ENCODE peak calls at places on chromosomes 6 and 20, in four cellular contexts. One of them, this sample, is unnamed.

GRCh38 chr6:5435449-5435848 is 174.1 kb downstream of the FARS2 start:
- DNase-seq in activated T-helper 1 cell treated with anti-CD3 and anti-CD28 coated beads, Interleukin-12 subunit alpha, Interleukin-12 subunit beta, Interleukin-2, Interleukin-4 antibody, amounts not matched to agents 30 ng/mL and 10 ng/mL and 1 ng/mL, durations not matched to agents 14 hours and 24 hours and 36 hours: no peak
- DNase-seq in right atrium auricular region: no peak
- DNase-seq in lower lobe of right lung: no peak
- DNase-seq in this sample: no peak

GRCh38 chr20:62405108-62405980 is 1.7 kb downstream of the CABLES2 start:
- DNase-seq in activated T-helper 1 cell treated with anti-CD3 and anti-CD28 coated beads, Interleukin-12 subunit alpha, Interleukin-12 subunit beta, Interleukin-2, Interleukin-4 antibody, amounts not matched to agents 30 ng/mL and 10 ng/mL and 1 ng/mL, durations not matched to agents 14 hours and 24 hours and 36 hours: no peak
- DNase-seq in right atrium auricular region: peak; percentile 71
- DNase-seq in lower lobe of right lung: no peak
- DNase-seq in this sample: no peak

GRCh38 chr6:110221738-110222137 is 41.5 kb downstream of the CDC40 start:
- DNase-seq in activated T-helper 1 cell treated with anti-CD3 and anti-CD28 coated beads, Interleukin-12 subunit alpha, Interleukin-12 subunit beta, Interleukin-2, Interleukin-4 antibody, amounts not matched to agents 30 ng/mL and 10 ng/mL and 1 ng/mL, durations not matched to agents 14 hours and 24 hours and 36 hours: no peak
- DNase-seq in right atrium auricular region: no peak
- DNase-seq in lower lobe of right lung: no peak
- DNase-seq in this sample: no peak

GRCh38 chr6:72642435-72642834 is 20.6 kb downstream of the KCNQ5 start:
- DNase-seq in activated T-helper 1 cell treated with anti-CD3 and anti-CD28 coated beads, Interleukin-12 subunit alpha, Interleukin-12 subunit beta, Interleukin-2, Interleukin-4 antibody, amounts not matched to agents 30 ng/mL and 10 ng/mL and 1 ng/mL, durations not matched to agents 14 hours and 24 hours and 36 hours: no peak
- DNase-seq in right atrium auricular region: no peak
- DNase-seq in lower lobe of right lung: no peak
- DNase-seq in this sample: no peak

GRCh38 chr6:3987072-3987471 is 91.9 kb downstream of the FAM217A start:
- DNase-seq in activated T-helper 1 cell treated with anti-CD3 and anti-CD28 coated beads, Interleukin-12 subunit alpha, Interleukin-12 subunit beta, Interleukin-2, Interleukin-4 antibody, amounts not matched to agents 30 ng/mL and 10 ng/mL and 1 ng/mL, durations not matched to agents 14 hours and 24 hours and 36 hours: no peak
- DNase-seq in right atrium auricular region: no peak
- DNase-seq in lower lobe of right lung: no peak
- DNase-seq in this sample: no peak

GRCh38 chr6:17354700-17355403 is 38.5 kb upstream of the CAP2 start:
- DNase-seq in activated T-helper 1 cell treated with anti-CD3 and anti-CD28 coated beads, Interleukin-12 subunit alpha, Interleukin-12 subunit beta, Interleukin-2, Interleukin-4 antibody, amounts not matched to agents 30 ng/mL and 10 ng/mL and 1 ng/mL, durations not matched to agents 14 hours and 24 hours and 36 hours: no peak
- DNase-seq in right atrium auricular region: no peak
- DNase-seq in lower lobe of right lung: no peak
- DNase-seq in this sample: no peak

GRCh38 chr6:166336847-166337246 is 5.5 kb downstream of the SFT2D1 start:
- DNase-seq in activated T-helper 1 cell treated with anti-CD3 and anti-CD28 coated beads, Interleukin-12 subunit alpha, Interleukin-12 subunit beta, Interleukin-2, Interleukin-4 antibody, amounts not matched to agents 30 ng/mL and 10 ng/mL and 1 ng/mL, durations not matched to agents 14 hours and 24 hours and 36 hours: no peak
- DNase-seq in right atrium auricular region: no peak
- DNase-seq in lower lobe of right lung: no peak
- DNase-seq in this sample: no peak

GRCh38 chr6:140427842-140428241 is 1053.4 kb upstream of the CITED2 start:
- DNase-seq in activated T-helper 1 cell treated with anti-CD3 and anti-CD28 coated beads, Interleukin-12 subunit alpha, Interleukin-12 subunit beta, Interleukin-2, Interleukin-4 antibody, amounts not matched to agents 30 ng/mL and 10 ng/mL and 1 ng/mL, durations not matched to agents 14 hours and 24 hours and 36 hours: no peak
- DNase-seq in right atrium auricular region: no peak
- DNase-seq in lower lobe of right lung: no peak
- DNase-seq in this sample: no peak

GRCh38 chr6:116200619-116201249 is 53.1 kb downstream of the TSPYL4 start:
- DNase-seq in activated T-helper 1 cell treated with anti-CD3 and anti-CD28 coated beads, Interleukin-12 subunit alpha, Interleukin-12 subunit beta, Interleukin-2, Interleukin-4 antibody, amounts not matched to agents 30 ng/mL and 10 ng/mL and 1 ng/mL, durations not matched to agents 14 hours and 24 hours and 36 hours: no peak
- DNase-seq in right atrium auricular region: no peak
- DNase-seq in lower lobe of right lung: no peak
- DNase-seq in this sample: no peak

GRCh38 chr20:44017211-44017610 is 102.6 kb downstream of the TOX2 start:
- DNase-seq in activated T-helper 1 cell treated with anti-CD3 and anti-CD28 coated beads, Interleukin-12 subunit alpha, Interleukin-12 subunit beta, Interleukin-2, Interleukin-4 antibody, amounts not matched to agents 30 ng/mL and 10 ng/mL and 1 ng/mL, durations not matched to agents 14 hours and 24 hours and 36 hours: no peak
- DNase-seq in right atrium auricular region: no peak
- DNase-seq in lower lobe of right lung: no peak
- DNase-seq in this sample: no peak

GRCh38 chr20:51318058-51318960 is 224.2 kb downstream of the NFATC2 start:
- DNase-seq in activated T-helper 1 cell treated with anti-CD3 and anti-CD28 coated beads, Interleukin-12 subunit alpha, Interleukin-12 subunit beta, Interleukin-2, Interleukin-4 antibody, amounts not matched to agents 30 ng/mL and 10 ng/mL and 1 ng/mL, durations not matched to agents 14 hours and 24 hours and 36 hours: peak; percentile 12
- DNase-seq in right atrium auricular region: no peak
- DNase-seq in lower lobe of right lung: peak; percentile 58
- DNase-seq in this sample: peak; percentile 83

GRCh38 chr6:23529902-23530301 is 596.1 kb upstream of the NRSN1 start:
- DNase-seq in activated T-helper 1 cell treated with anti-CD3 and anti-CD28 coated beads, Interleukin-12 subunit alpha, Interleukin-12 subunit beta, Interleukin-2, Interleukin-4 antibody, amounts not matched to agents 30 ng/mL and 10 ng/mL and 1 ng/mL, durations not matched to agents 14 hours and 24 hours and 36 hours: no peak
- DNase-seq in right atrium auricular region: no peak
- DNase-seq in lower lobe of right lung: no peak
- DNase-seq in this sample: no peak

GRCh38 chr6:39389372-39389767 is 66.9 kb upstream of the KCNK16 start:
- DNase-seq in activated T-helper 1 cell treated with anti-CD3 and anti-CD28 coated beads, Interleukin-12 subunit alpha, Interleukin-12 subunit beta, Interleukin-2, Interleukin-4 antibody, amounts not matched to agents 30 ng/mL and 10 ng/mL and 1 ng/mL, durations not matched to agents 14 hours and 24 hours and 36 hours: no peak
- DNase-seq in right atrium auricular region: no peak
- DNase-seq in lower lobe of right lung: no peak
- DNase-seq in this sample: no peak

GRCh38 chr20:4069741-4070140 is 54.4 kb upstream of the RNF24 start:
- DNase-seq in activated T-helper 1 cell treated with anti-CD3 and anti-CD28 coated beads, Interleukin-12 subunit alpha, Interleukin-12 subunit beta, Interleukin-2, Interleukin-4 antibody, amounts not matched to agents 30 ng/mL and 10 ng/mL and 1 ng/mL, durations not matched to agents 14 hours and 24 hours and 36 hours: no peak
- DNase-seq in right atrium auricular region: no peak
- DNase-seq in lower lobe of right lung: no peak
- DNase-seq in this sample: no peak

GRCh38 chr6:12439296-12439695 is 149.1 kb downstream of the EDN1 start:
- DNase-seq in activated T-helper 1 cell treated with anti-CD3 and anti-CD28 coated beads, Interleukin-12 subunit alpha, Interleukin-12 subunit beta, Interleukin-2, Interleukin-4 antibody, amounts not matched to agents 30 ng/mL and 10 ng/mL and 1 ng/mL, durations not matched to agents 14 hours and 24 hours and 36 hours: no peak
- DNase-seq in right atrium auricular region: no peak
- DNase-seq in lower lobe of right lung: no peak
- DNase-seq in this sample: no peak

GRCh38 chr6:112253505-112253841 is 894 bp downstream of the LAMA4 start:
- DNase-seq in activated T-helper 1 cell treated with anti-CD3 and anti-CD28 coated beads, Interleukin-12 subunit alpha, Interleukin-12 subunit beta, Interleukin-2, Interleukin-4 antibody, amounts not matched to agents 30 ng/mL and 10 ng/mL and 1 ng/mL, durations not matched to agents 14 hours and 24 hours and 36 hours: no peak
- DNase-seq in right atrium auricular region: no peak
- DNase-seq in lower lobe of right lung: no peak
- DNase-seq in this sample: no peak

GRCh38 chr6:134628154-134628553 is 310.2 kb upstream of the SGK1 start:
- DNase-seq in activated T-helper 1 cell treated with anti-CD3 and anti-CD28 coated beads, Interleukin-12 subunit alpha, Interleukin-12 subunit beta, Interleukin-2, Interleukin-4 antibody, amounts not matched to agents 30 ng/mL and 10 ng/mL and 1 ng/mL, durations not matched to agents 14 hours and 24 hours and 36 hours: no peak
- DNase-seq in right atrium auricular region: no peak
- DNase-seq in lower lobe of right lung: no peak
- DNase-seq in this sample: no peak

This sample was measured in NT2/D1.